ENCODE peak calls at places on chromosome 11, in nine cellular contexts. One of them, this sample, is unnamed.

GRCh38 chr11:93902921-93903320 is 52.5 kb upstream of the VSTM5 start:
- DNase-seq in GM23338: no peak
- DNase-seq in fibroblast of pulmonary artery: no peak
- DNase-seq in breast epithelium: no peak
- DNase-seq in left lung: no peak
- DNase-seq in nephron progenitor cell: no peak
- DNase-seq in OCI-LY7: no peak
- DNase-seq in HepG2: no peak
- DNase-seq in pancreas: no peak
- DNase-seq in this sample: no peak

GRCh38 chr11:19559746-19560145 is 152.9 kb upstream of the NAV2 start:
- DNase-seq in GM23338: peak
- DNase-seq in fibroblast of pulmonary artery: no peak
- DNase-seq in breast epithelium: no peak
- DNase-seq in left lung: no peak
- DNase-seq in nephron progenitor cell: no peak
- DNase-seq in OCI-LY7: no peak
- DNase-seq in HepG2: no peak
- DNase-seq in pancreas: no peak
- DNase-seq in this sample: no peak

GRCh38 chr11:46977940-46978595 is 41.5 kb downstream of the CSTPP1 start:
- DNase-seq in GM23338: no peak
- DNase-seq in fibroblast of pulmonary artery: no peak
- DNase-seq in breast epithelium: no peak
- DNase-seq in left lung: no peak
- DNase-seq in nephron progenitor cell: no peak
- DNase-seq in OCI-LY7: no peak
- DNase-seq in HepG2: peak
- DNase-seq in pancreas: no peak
- DNase-seq in this sample: no peak

GRCh38 chr11:107844041-107844440 is 14.5 kb downstream of the SLC35F2 start:
- DNase-seq in GM23338: no peak
- DNase-seq in fibroblast of pulmonary artery: peak
- DNase-seq in breast epithelium: no peak
- DNase-seq in left lung: no peak
- DNase-seq in nephron progenitor cell: no peak
- DNase-seq in OCI-LY7: no peak
- DNase-seq in HepG2: no peak
- DNase-seq in pancreas: no peak
- DNase-seq in this sample: peak

GRCh38 chr11:62896049-62896448 is 15.4 kb downstream of the SLC3A2 start:
- DNase-seq in GM23338: no peak
- DNase-seq in fibroblast of pulmonary artery: no peak
- DNase-seq in breast epithelium: no peak
- DNase-seq in left lung: no peak
- DNase-seq in nephron progenitor cell: no peak
- DNase-seq in OCI-LY7: no peak
- DNase-seq in HepG2: no peak
- DNase-seq in pancreas: no peak
- DNase-seq in this sample: no peak

GRCh38 chr11:2869561-2870427 is 15.8 kb downstream of the CDKN1C start:
- DNase-seq in GM23338: peak
- DNase-seq in fibroblast of pulmonary artery: no peak
- DNase-seq in breast epithelium: no peak
- DNase-seq in left lung: no peak
- DNase-seq in nephron progenitor cell: peak
- DNase-seq in OCI-LY7: no peak
- DNase-seq in HepG2: no peak
- DNase-seq in pancreas: no peak
- DNase-seq in this sample: no peak

GRCh38 chr11:10885703-10886363 is 28.0 kb upstream of the ZBED5 start:
- DNase-seq in GM23338: no peak
- DNase-seq in fibroblast of pulmonary artery: peak
- DNase-seq in breast epithelium: no peak
- DNase-seq in left lung: no peak
- DNase-seq in nephron progenitor cell: no peak
- DNase-seq in OCI-LY7: no peak
- DNase-seq in HepG2: no peak
- DNase-seq in pancreas: no peak
- DNase-seq in this sample: no peak

GRCh38 chr11:8260202-8260996 is 3.3 kb downstream of the LMO1 start:
- DNase-seq in GM23338: no peak
- DNase-seq in fibroblast of pulmonary artery: no peak
- DNase-seq in breast epithelium: peak
- DNase-seq in left lung: no peak
- DNase-seq in nephron progenitor cell: no peak
- DNase-seq in OCI-LY7: no peak
- DNase-seq in HepG2: no peak
- DNase-seq in pancreas: no peak
- DNase-seq in this sample: no peak

GRCh38 chr11:116692318-116693106 is 80.3 kb downstream of the BUD13 start:
- DNase-seq in GM23338: no peak
- DNase-seq in fibroblast of pulmonary artery: no peak
- DNase-seq in breast epithelium: no peak
- DNase-seq in left lung: no peak
- DNase-seq in nephron progenitor cell: no peak
- DNase-seq in OCI-LY7: no peak
- DNase-seq in HepG2: no peak
- DNase-seq in pancreas: peak
- DNase-seq in this sample: no peak

GRCh38 chr11:126598344-126599092 is 243.0 kb downstream of the ST3GAL4 start:
- DNase-seq in GM23338: no peak
- DNase-seq in fibroblast of pulmonary artery: no peak
- DNase-seq in breast epithelium: no peak
- DNase-seq in left lung: no peak
- DNase-seq in nephron progenitor cell: no peak
- DNase-seq in OCI-LY7: no peak
- DNase-seq in HepG2: no peak
- DNase-seq in pancreas: no peak
- DNase-seq in this sample: no peak

GRCh38 chr11:10309163-10310093 is 4.6 kb downstream of the ADM start:
- DNase-seq in GM23338: peak
- DNase-seq in fibroblast of pulmonary artery: peak
- DNase-seq in breast epithelium: peak
- DNase-seq in left lung: peak
- DNase-seq in nephron progenitor cell: no peak
- DNase-seq in OCI-LY7: no peak
- DNase-seq in HepG2: peak
- DNase-seq in pancreas: peak
- DNase-seq in this sample: peak

GRCh38 chr11:22340803-22341581 is 2.8 kb downstream of the SLC17A6 start:
- DNase-seq in GM23338: peak
- DNase-seq in fibroblast of pulmonary artery: no peak
- DNase-seq in breast epithelium: no peak
- DNase-seq in left lung: no peak
- DNase-seq in nephron progenitor cell: peak
- DNase-seq in OCI-LY7: no peak
- DNase-seq in HepG2: no peak
- DNase-seq in pancreas: no peak
- DNase-seq in this sample: no peak

GRCh38 chr11:8083088-8083395 is 2.0 kb downstream of the TUB start:
- DNase-seq in GM23338: no peak
- DNase-seq in fibroblast of pulmonary artery: no peak
- DNase-seq in breast epithelium: no peak
- DNase-seq in left lung: no peak
- DNase-seq in nephron progenitor cell: no peak
- DNase-seq in OCI-LY7: no peak
- DNase-seq in HepG2: no peak
- DNase-seq in pancreas: no peak
- DNase-seq in this sample: no peak

GRCh38 chr11:131691558-131692041 is 321.2 kb downstream of the NTM start:
- DNase-seq in GM23338: peak
- DNase-seq in fibroblast of pulmonary artery: peak
- DNase-seq in breast epithelium: no peak
- DNase-seq in left lung: peak
- DNase-seq in nephron progenitor cell: peak
- DNase-seq in OCI-LY7: no peak
- DNase-seq in HepG2: no peak
- DNase-seq in pancreas: no peak
- DNase-seq in this sample: no peak

GRCh38 chr11:70112017-70112434 is 33.9 kb downstream of the ANO1 start:
- DNase-seq in GM23338: no peak
- DNase-seq in fibroblast of pulmonary artery: no peak
- DNase-seq in breast epithelium: no peak
- DNase-seq in left lung: peak
- DNase-seq in nephron progenitor cell: no peak
- DNase-seq in OCI-LY7: no peak
- DNase-seq in HepG2: no peak
- DNase-seq in pancreas: no peak
- DNase-seq in this sample: no peak

DNA sequence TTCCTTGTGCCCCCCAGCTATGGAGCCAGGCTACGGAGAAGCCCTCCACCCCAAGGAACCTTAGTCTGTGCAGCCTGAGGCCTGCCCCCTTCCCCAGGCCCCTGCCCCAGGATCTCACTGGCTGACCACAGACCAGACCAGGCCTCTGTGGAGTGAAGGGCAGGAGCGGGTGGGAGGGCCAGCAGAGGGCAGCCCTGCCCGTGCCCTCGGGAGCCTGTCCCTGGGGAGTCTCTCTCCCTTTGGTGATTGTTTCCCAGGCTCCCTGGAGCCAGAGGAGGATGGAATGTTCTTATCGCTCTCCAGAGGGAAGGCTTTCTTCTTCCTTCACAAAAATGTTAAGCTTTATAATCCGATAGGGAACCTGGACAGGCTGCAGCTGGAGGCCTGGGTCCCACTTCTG is 455.3 kb downstream of the SOX6 start:
- DNase-seq in GM23338: no peak
- DNase-seq in fibroblast of pulmonary artery: peak
- DNase-seq in breast epithelium: no peak
- DNase-seq in left lung: no peak
- DNase-seq in nephron progenitor cell: peak
- DNase-seq in OCI-LY7: no peak
- DNase-seq in HepG2: peak
- DNase-seq in pancreas: no peak
- DNase-seq in this sample: peak
- TF ChIP-seq CTCF in GM23338: peak
- TF ChIP-seq CTCF in fibroblast of pulmonary artery: peak
- TF ChIP-seq CTCF in breast epithelium: no peak
- TF ChIP-seq CTCF in left lung: no peak
- TF ChIP-seq CTCF in nephron progenitor cell: no peak
- TF ChIP-seq CTCF in OCI-LY7: no peak
- TF ChIP-seq CTCF in HepG2: peak
- TF ChIP-seq CTCF in pancreas: no peak
- TF ChIP-seq CTCF in this sample: peak

GRCh38 chr11:31887180-31887579 is 76.1 kb upstream of the PAX6 start:
- DNase-seq in GM23338: peak
- DNase-seq in fibroblast of pulmonary artery: no peak
- DNase-seq in breast epithelium: no peak
- DNase-seq in left lung: no peak
- DNase-seq in nephron progenitor cell: no peak
- DNase-seq in OCI-LY7: no peak
- DNase-seq in HepG2: no peak
- DNase-seq in pancreas: no peak
- DNase-seq in this sample: no peak
- TF ChIP-seq CTCF in GM23338: peak
- TF ChIP-seq CTCF in fibroblast of pulmonary artery: no peak
- TF ChIP-seq CTCF in breast epithelium: no peak
- TF ChIP-seq CTCF in left lung: no peak
- TF ChIP-seq CTCF in nephron progenitor cell: no peak
- TF ChIP-seq CTCF in OCI-LY7: peak
- TF ChIP-seq CTCF in HepG2: peak
- TF ChIP-seq CTCF in pancreas: no peak
- TF ChIP-seq CTCF in this sample: no peak

GRCh38 chr11:78714539-78714938 is 139.9 kb upstream of the NARS2 start:
- DNase-seq in GM23338: peak
- DNase-seq in fibroblast of pulmonary artery: no peak
- DNase-seq in breast epithelium: no peak
- DNase-seq in left lung: no peak
- DNase-seq in nephron progenitor cell: no peak
- DNase-seq in OCI-LY7: no peak
- DNase-seq in HepG2: no peak
- DNase-seq in pancreas: no peak
- DNase-seq in this sample: no peak

GRCh38 chr11:78720281-78720989 is 145.8 kb upstream of the NARS2 start:
- DNase-seq in GM23338: no peak
- DNase-seq in fibroblast of pulmonary artery: no peak
- DNase-seq in breast epithelium: no peak
- DNase-seq in left lung: no peak
- DNase-seq in nephron progenitor cell: no peak
- DNase-seq in OCI-LY7: no peak
- DNase-seq in HepG2: no peak
- DNase-seq in pancreas: no peak
- DNase-seq in this sample: no peak

GRCh38 chr11:78717031-78717430 is 142.4 kb upstream of the NARS2 start:
- DNase-seq in GM23338: no peak
- DNase-seq in fibroblast of pulmonary artery: no peak
- DNase-seq in breast epithelium: no peak
- DNase-seq in left lung: no peak
- DNase-seq in nephron progenitor cell: no peak
- DNase-seq in OCI-LY7: no peak
- DNase-seq in HepG2: no peak
- DNase-seq in pancreas: no peak
- DNase-seq in this sample: no peak

GRCh38 chr11:78711732-78712131 is 137.1 kb upstream of the NARS2 start:
- DNase-seq in GM23338: no peak
- DNase-seq in fibroblast of pulmonary artery: no peak
- DNase-seq in breast epithelium: no peak
- DNase-seq in left lung: no peak
- DNase-seq in nephron progenitor cell: no peak
- DNase-seq in OCI-LY7: no peak
- DNase-seq in HepG2: no peak
- DNase-seq in pancreas: no peak
- DNase-seq in this sample: no peak

GRCh38 chr11:78715639-78716311 is 141.1 kb upstream of the NARS2 start:
- DNase-seq in GM23338: peak
- DNase-seq in fibroblast of pulmonary artery: peak
- DNase-seq in breast epithelium: no peak
- DNase-seq in left lung: peak
- DNase-seq in nephron progenitor cell: peak
- DNase-seq in OCI-LY7: peak
- DNase-seq in HepG2: peak
- DNase-seq in pancreas: peak
- DNase-seq in this sample: peak
- TF ChIP-seq CTCF in GM23338: peak
- TF ChIP-seq CTCF in fibroblast of pulmonary artery: peak
- TF ChIP-seq CTCF in breast epithelium: no peak
- TF ChIP-seq CTCF in left lung: peak
- TF ChIP-seq CTCF in nephron progenitor cell: peak
- TF ChIP-seq CTCF in OCI-LY7: peak
- TF ChIP-seq CTCF in HepG2: peak
- TF ChIP-seq CTCF in pancreas: peak
- TF ChIP-seq CTCF in this sample: peak

DNA sequence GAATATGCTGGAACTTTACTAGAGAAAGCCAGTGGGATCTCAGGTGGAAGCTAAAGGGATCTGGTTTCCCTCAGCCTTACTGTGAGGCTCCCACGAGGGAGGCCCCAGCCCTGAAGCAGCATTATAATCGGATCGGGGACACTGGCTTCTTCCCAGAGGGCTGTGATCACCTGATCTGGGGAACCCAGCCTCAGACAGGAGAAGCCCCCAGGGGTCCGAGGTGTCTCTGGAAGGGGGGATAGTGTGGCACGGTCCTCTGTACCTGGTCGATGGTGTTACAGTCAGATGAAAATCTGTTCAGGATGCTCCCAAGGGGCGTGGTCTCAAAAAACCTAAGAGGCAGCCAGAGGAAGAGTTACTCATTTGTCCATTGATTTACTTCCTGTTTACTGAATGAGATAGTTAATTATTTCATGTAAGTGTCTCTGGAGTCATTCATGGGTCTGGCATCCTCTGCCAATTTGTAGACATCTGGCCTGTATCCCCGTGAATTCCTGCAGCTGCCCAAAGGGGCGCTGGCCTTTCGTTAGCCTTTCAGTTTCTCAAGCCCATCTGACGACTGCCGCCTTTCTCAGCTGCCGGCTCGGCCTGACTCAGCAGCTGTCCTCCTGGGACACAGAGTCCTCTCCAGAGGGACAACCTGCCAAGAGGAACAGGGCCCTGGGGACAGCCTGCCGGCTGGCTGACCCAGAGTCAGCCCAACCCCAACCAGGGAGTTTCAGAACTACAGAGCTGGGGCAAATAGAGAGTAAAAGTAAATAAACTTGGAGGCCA is 17.0 kb upstream of the KCNJ11 start:
- DNase-seq in GM23338: peak
- DNase-seq in fibroblast of pulmonary artery: peak
- DNase-seq in breast epithelium: peak
- DNase-seq in left lung: peak
- DNase-seq in nephron progenitor cell: peak
- DNase-seq in OCI-LY7: no peak
- DNase-seq in HepG2: peak
- DNase-seq in pancreas: peak
- DNase-seq in this sample: peak
- TF ChIP-seq CTCF in GM23338: peak
- TF ChIP-seq CTCF in fibroblast of pulmonary artery: peak
- TF ChIP-seq CTCF in breast epithelium: no peak
- TF ChIP-seq CTCF in left lung: peak
- TF ChIP-seq CTCF in nephron progenitor cell: peak
- TF ChIP-seq CTCF in OCI-LY7: no peak
- TF ChIP-seq CTCF in HepG2: peak
- TF ChIP-seq CTCF in pancreas: no peak
- TF ChIP-seq CTCF in this sample: no peak